ENCODE peak calls at places on chromosome 11, in four cellular contexts. One of them, this sample, is unnamed.

GRCh38 chr11:57638005-57638760 is 11.5 kb downstream of the YPEL4 start:
- DNase-seq in stomach: peak; percentile 36
- DNase-seq in A549: peak; percentile 89
- DNase-seq in tibial nerve: no peak
- DNase-seq in this sample: peak; percentile 44

GRCh38 chr11:47393163-47394049 is 15.0 kb upstream of the SLC39A13 start:
- DNase-seq in stomach: no peak
- DNase-seq in A549: no peak
- DNase-seq in tibial nerve: no peak
- DNase-seq in this sample: no peak

GRCh38 chr11:8719260-8720190 is 36.9 kb downstream of the RPL27A start:
- DNase-seq in stomach: no peak
- DNase-seq in A549: peak; percentile 70
- DNase-seq in tibial nerve: peak; percentile 41
- DNase-seq in this sample: peak; percentile 39

GRCh38 chr11:61460474-61460881 is 30.6 kb downstream of the SDHAF2 start:
- DNase-seq in stomach: no peak
- DNase-seq in A549: no peak
- DNase-seq in tibial nerve: peak; percentile 40
- DNase-seq in this sample: no peak

GRCh38 chr11:36751996-36752395 is 154.0 kb upstream of the RAG2 start:
- DNase-seq in stomach: no peak
- DNase-seq in A549: no peak
- DNase-seq in tibial nerve: no peak
- DNase-seq in this sample: no peak

GRCh38 chr11:128302425-128303186 is 284.8 kb downstream of the ETS1 start:
- DNase-seq in stomach: no peak
- DNase-seq in A549: no peak
- DNase-seq in tibial nerve: no peak
- DNase-seq in this sample: peak; percentile 33

GRCh38 chr11:95659088-95659487 is 130.5 kb downstream of the FAM76B start:
- DNase-seq in stomach: no peak
- DNase-seq in A549: no peak
- DNase-seq in tibial nerve: no peak
- DNase-seq in this sample: no peak

GRCh38 chr11:111718436-111719325 is 47.5 kb downstream of the PPP2R1B start:
- DNase-seq in stomach: peak; percentile 73
- DNase-seq in A549: peak; percentile 59
- DNase-seq in tibial nerve: no peak
- DNase-seq in this sample: peak; percentile 57

GRCh38 chr11:132977746-132978145 is 554.6 kb downstream of the OPCML start:
- DNase-seq in stomach: no peak
- DNase-seq in A549: no peak
- DNase-seq in tibial nerve: no peak
- DNase-seq in this sample: no peak

GRCh38 chr11:83895516-83895915 is 609.3 kb upstream of the CCDC90B start:
- DNase-seq in stomach: no peak
- DNase-seq in A549: no peak
- DNase-seq in tibial nerve: no peak
- DNase-seq in this sample: no peak

GRCh38 chr11:117219455-117219854 is 12.4 kb downstream of the PCSK7 start:
- DNase-seq in stomach: no peak
- DNase-seq in A549: no peak
- DNase-seq in tibial nerve: no peak
- DNase-seq in this sample: peak; percentile 7

GRCh38 chr11:34988294-34989255 is 72.2 kb downstream of the PDHX start:
- DNase-seq in stomach: no peak
- DNase-seq in A549: no peak
- DNase-seq in tibial nerve: no peak
- DNase-seq in this sample: no peak

GRCh38 chr11:15101072-15101701 is 13.5 kb upstream of the INSC start:
- DNase-seq in stomach: peak; percentile 78
- DNase-seq in A549: peak; percentile 57
- DNase-seq in tibial nerve: peak; percentile 48
- DNase-seq in this sample: peak; percentile 73

GRCh38 chr11:17145972-17146371 is 61.8 kb downstream of the PIK3C2A start:
- DNase-seq in stomach: no peak
- DNase-seq in A549: no peak
- DNase-seq in tibial nerve: no peak
- DNase-seq in this sample: no peak

GRCh38 chr11:125670131-125670530 is 10.5 kb downstream of the ACRV1 start:
- DNase-seq in stomach: no peak
- DNase-seq in A549: no peak
- DNase-seq in tibial nerve: no peak
- DNase-seq in this sample: no peak

GRCh38 chr11:326842-327580 is 6.4 kb upstream of the IFITM3 start:
- DNase-seq in stomach: peak; percentile 80
- DNase-seq in A549: no peak
- DNase-seq in tibial nerve: peak; percentile 91
- DNase-seq in this sample: peak; percentile 87

GRCh38 chr11:114296190-114296978 is at the start of gene NNMT:
- DNase-seq in stomach: peak; percentile 44
- DNase-seq in A549: peak; percentile 87
- DNase-seq in tibial nerve: peak; percentile 75
- DNase-seq in this sample: peak; percentile 31

GRCh38 chr11:32053151-32053550 is 37.7 kb upstream of the RCN1 start:
- DNase-seq in stomach: no peak
- DNase-seq in A549: no peak
- DNase-seq in tibial nerve: no peak
- DNase-seq in this sample: no peak

GRCh38 chr11:47869548-47870393 is 21.6 kb upstream of the NUP160 start:
- DNase-seq in stomach: no peak
- DNase-seq in A549: peak; percentile 58
- DNase-seq in tibial nerve: no peak
- DNase-seq in this sample: no peak

GRCh38 chr11:27658535-27659236 is 41.6 kb downstream of the BDNF start:
- DNase-seq in stomach: no peak
- DNase-seq in A549: no peak
- DNase-seq in tibial nerve: no peak
- DNase-seq in this sample: no peak

GRCh38 chr11:82859746-82860145 is 40.5 kb downstream of the PRCP start:
- DNase-seq in stomach: no peak
- DNase-seq in A549: no peak
- DNase-seq in tibial nerve: no peak
- DNase-seq in this sample: no peak

DNA sequence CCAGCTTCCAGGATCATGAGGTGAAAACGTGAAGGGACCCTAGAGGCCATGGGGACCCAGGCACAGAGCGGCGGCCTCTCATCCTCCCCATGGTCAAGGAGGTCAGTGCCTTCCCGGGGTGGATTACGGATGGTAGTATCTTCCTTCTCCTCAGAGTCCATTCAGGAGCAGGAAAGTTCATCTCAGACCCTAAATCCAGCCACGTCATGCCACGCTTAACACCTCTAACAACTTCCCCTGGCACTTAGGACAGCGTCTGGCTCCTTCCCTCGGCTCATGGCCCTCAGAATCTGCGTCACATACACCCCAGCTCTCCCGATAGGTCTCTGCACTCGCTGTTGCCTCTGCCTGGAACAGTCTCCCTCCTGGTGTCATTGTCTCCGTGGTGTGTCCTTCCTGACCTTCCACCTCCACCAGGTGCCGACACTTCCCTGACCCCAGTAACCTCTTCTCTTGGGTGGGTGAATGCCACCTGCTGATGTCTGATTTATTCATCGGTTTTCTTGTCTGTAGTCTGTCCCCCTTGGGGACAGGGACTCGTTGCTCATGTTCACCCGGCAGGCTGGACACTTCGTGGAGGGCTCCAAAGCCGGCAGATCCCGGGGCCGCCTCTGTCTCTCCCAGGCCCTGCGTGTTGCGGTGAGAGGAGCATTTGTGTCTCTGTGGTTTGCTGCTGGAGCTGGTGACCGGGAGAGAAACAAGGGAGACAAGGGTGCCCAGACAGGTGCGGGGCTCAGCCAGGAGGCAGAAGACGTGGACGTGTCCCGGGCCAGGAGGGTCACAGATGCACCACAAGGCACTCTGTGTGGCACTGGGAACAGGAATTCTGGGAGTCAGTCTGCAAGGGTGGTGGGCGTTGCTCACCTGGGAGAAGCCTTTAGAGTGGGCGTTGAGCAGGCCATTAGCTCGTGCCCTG is 1.4 kb downstream of the MYEOV start:
- DNase-seq in stomach: no peak
- DNase-seq in A549: peak; percentile 55
- DNase-seq in tibial nerve: no peak
- DNase-seq in this sample: no peak
- TF ChIP-seq POLR2A in stomach: no peak
- TF ChIP-seq POLR2A in A549: peak; percentile 10
- TF ChIP-seq POLR2A in tibial nerve: no peak
- TF ChIP-seq POLR2A in this sample: no peak

DNA sequence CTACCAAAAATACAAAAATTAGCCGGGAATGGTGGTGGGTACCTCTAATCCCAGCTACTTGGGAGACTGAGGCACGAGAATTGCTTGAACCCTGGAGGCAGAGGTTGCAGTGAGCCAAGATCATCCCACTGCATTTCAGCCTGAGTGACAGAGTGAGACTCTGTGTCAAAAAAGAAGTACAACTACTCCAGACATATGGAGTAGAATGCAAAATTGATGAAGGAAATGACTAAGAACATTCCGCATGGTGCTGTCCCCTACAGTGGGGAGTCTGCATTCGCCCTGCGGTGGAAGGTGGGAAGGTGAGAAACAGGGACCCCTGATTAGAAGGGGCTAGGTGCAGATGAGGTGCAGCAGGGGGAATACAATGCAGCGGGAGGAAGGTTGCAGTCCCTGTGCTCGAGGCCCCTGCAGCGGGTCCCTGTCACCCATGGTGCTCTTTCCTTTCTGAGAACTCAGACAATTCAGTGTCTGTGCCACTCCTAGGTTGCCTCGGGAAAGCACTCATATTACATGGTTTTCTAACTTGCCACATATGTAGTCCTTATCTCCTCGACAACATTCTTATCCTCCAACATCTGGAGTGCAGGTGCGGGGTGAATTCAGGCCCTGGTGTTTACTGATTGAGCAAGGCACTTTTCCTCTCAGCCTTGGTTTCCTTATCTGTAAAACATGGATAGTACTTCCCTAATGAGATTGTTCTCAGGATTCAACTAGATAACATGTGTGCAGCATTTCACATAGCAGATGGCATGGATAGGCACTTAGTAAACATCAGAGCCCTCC is 5.2 kb downstream of the POLD4 start:
- DNase-seq in stomach: no peak
- DNase-seq in A549: peak; percentile 16
- DNase-seq in tibial nerve: no peak
- DNase-seq in this sample: no peak
- H3K4me3 ChIP-seq in stomach: no peak overlapping the region
- H3K4me3 ChIP-seq in A549: no peak overlapping the region
- H3K4me3 ChIP-seq in tibial nerve: no peak overlapping the region
- H3K4me3 ChIP-seq in this sample: no peak overlapping the region

DNA sequence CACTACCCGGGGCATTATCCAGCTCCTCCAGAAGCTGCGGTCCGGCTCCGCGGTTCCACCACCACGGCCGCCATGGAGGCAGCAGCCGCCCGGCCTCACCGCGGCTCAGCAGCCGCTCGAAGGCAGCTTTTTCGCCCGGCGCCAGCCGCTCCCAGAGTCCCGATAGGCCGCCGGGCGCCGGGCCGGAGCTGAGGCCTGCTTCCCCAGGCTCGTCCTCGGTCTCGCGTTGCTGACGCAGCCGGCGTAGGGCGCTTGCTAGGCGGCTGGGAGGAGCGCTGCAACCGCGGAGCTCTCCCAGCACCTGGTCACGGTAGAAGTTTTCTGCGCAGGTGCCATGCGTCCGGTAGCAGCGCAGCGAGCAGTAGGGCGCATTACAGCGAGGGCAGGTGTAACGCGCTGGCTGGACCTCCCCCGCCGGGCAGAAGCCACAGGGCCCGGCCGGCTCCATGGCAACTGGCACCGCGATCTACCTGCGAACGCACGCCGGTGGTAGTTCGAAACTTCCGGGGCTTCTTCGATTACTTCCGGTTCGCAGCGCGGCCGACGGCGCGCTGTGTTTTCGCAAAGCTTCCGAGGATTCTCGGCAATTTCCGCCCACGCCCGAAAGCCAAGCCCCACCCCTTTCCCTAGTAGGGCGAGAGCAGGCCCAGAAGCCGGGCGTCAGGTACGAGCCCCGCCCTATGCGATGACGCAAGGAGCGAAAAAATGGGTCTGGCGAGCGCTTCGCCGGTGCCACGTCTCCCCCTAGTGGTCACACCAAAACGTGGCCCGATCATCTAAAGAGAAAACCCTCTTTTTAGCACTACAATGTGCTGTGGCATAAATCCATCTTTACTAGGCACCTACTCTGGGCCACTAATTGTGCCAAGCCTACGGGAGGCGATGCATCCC is at the start of gene ZNHIT2:
- DNase-seq in stomach: peak; percentile 100
- DNase-seq in A549: peak; percentile 98
- DNase-seq in tibial nerve: peak; percentile 100
- DNase-seq in this sample: peak; percentile 100
- TF ChIP-seq EP300 in stomach: no peak
- TF ChIP-seq EP300 in A549: no peak
- TF ChIP-seq EP300 in tibial nerve: peak; percentile 84
- TF ChIP-seq EP300 in this sample: no peak

GRCh38 chr11:46361283-46362145 is 14.3 kb downstream of the DGKZ start:
- DNase-seq in stomach: no peak
- DNase-seq in A549: no peak
- DNase-seq in tibial nerve: no peak
- DNase-seq in this sample: peak; percentile 56
- TF ChIP-seq POLR2A in stomach: no peak
- TF ChIP-seq POLR2A in A549: no peak
- TF ChIP-seq POLR2A in tibial nerve: no peak
- TF ChIP-seq POLR2A in this sample: peak; percentile 26

GRCh38 chr11:66880484-66881211 is 23.8 kb downstream of the LRFN4 start:
- DNase-seq in stomach: peak; percentile 75
- DNase-seq in A549: no peak
- DNase-seq in tibial nerve: no peak
- DNase-seq in this sample: no peak
- H3K4me3 ChIP-seq in stomach: no peak overlapping the region
- H3K4me3 ChIP-seq in A549: no peak overlapping the region
- H3K4me3 ChIP-seq in tibial nerve: no peak overlapping the region
- H3K4me3 ChIP-seq in this sample: no peak overlapping the region